ENCODE peak calls at places on chromosomes 6 and 20, in six cellular contexts. U is NCI-H2081 treated with DMSO at 0.1 percent for 48 hours, D is islet precursor cell, A is Calu3, S is HFFc6, E is COR-L47. G is an unnamed sample.

GRCh38 chr20:32036252-32036651 is 15.8 kb upstream of the HCK start:
- DNase-seq in U (no peak), D (no peak), A (no peak), S (no peak), E (no peak), G (no peak)

GRCh38 chr6:25223421-25224052 is 55.6 kb upstream of the CARMIL1 start:
- DNase-seq in U (no peak), D (peak), A (peak), S (peak), E (peak), G (no peak)

GRCh38 chr6:142854589-142855488 is 90.1 kb downstream of the HIVEP2 start:
- DNase-seq in U (no peak), D (no peak), A (no peak), S (no peak), E (no peak), G (no peak)

GRCh38 chr20:64053841-64054661 is 4.6 kb upstream of the SOX18 start:
- DNase-seq in U (no peak), D (peak), A (peak), S (no peak), E (no peak), G (no peak)

GRCh38 chr20:62712606-62713005 is 4.0 kb downstream of the NTSR1 start:
- DNase-seq in U (no peak), D (no peak), A (no peak), S (no peak), E (no peak), G (no peak)

GRCh38 chr6:52363222-52363867 is 1.4 kb downstream of the PAQR8 start:
- DNase-seq in U (no peak), D (no peak), A (no peak), S (no peak), E (no peak), G (no peak)

GRCh38 chr20:62219992-62220665 is at the start of gene HRH3:
- DNase-seq in U (no peak), D (peak), A (peak), S (no peak), E (peak), G (no peak)

GRCh38 chr20:44073675-44074071 is 113.3 kb downstream of the JPH2 start:
- DNase-seq in U (no peak), D (no peak), A (no peak), S (no peak), E (no peak), G (no peak)

GRCh38 chr6:117280922-117281321 is 15.6 kb downstream of the VGLL2 start:
- DNase-seq in U (no peak), D (no peak), A (peak), S (no peak), E (no peak), G (no peak)

GRCh38 chr6:14228571-14228970 is 111.0 kb downstream of the CD83 start:
- DNase-seq in U (no peak), D (no peak), A (no peak), S (peak), E (no peak), G (no peak)

GRCh38 chr20:35339007-35339406 is 46.8 kb upstream of the FAM83C start:
- DNase-seq in U (no peak), D (no peak), A (no peak), S (peak), E (no peak), G (no peak)

GRCh38 chr6:12585497-12585958 is 131.0 kb upstream of the PHACTR1 start:
- DNase-seq in U (no peak), D (no peak), A (no peak), S (no peak), E (no peak), G (no peak)

GRCh38 chr6:1326535-1327121 is 14.7 kb downstream of the FOXQ1 start:
- DNase-seq in U (no peak), D (no peak), A (no peak), S (no peak), E (no peak), G (no peak)

GRCh38 chr6:148969679-148970078 is 222.8 kb downstream of the UST start:
- DNase-seq in U (no peak), D (no peak), A (no peak), S (no peak), E (peak), G (no peak)

GRCh38 chr6:105968230-105968954 is 117.7 kb upstream of the PRDM1 start:
- DNase-seq in U (no peak), D (no peak), A (no peak), S (no peak), E (no peak), G (no peak)

GRCh38 chr6:16770701-16771569 is 9.7 kb upstream of the ATXN1 start:
- DNase-seq in U (peak), D (peak), A (peak), S (peak), E (peak), G (no peak)

GRCh38 chr20:35326021-35326731 is 34.0 kb upstream of the FAM83C start:
- DNase-seq in U (no peak), D (no peak), A (no peak), S (no peak), E (no peak), G (no peak)

GRCh38 chr6:3355358-3356055 is 96.8 kb downstream of the PSMG4 start:
- DNase-seq in U (no peak), D (no peak), A (no peak), S (no peak), E (no peak), G (no peak)

GRCh38 chr20:62371588-62372041 is 4.5 kb upstream of the LAMA5 start:
- DNase-seq in U (no peak), D (no peak), A (no peak), S (no peak), E (no peak), G (no peak)

GRCh38 chr20:16296933-16297332 is 276.3 kb downstream of the KIF16B start:
- DNase-seq in U (no peak), D (no peak), A (no peak), S (no peak), E (no peak), G (no peak)

GRCh38 chr6:162856885-162857284 is 129.1 kb downstream of the PACRG start:
- DNase-seq in U (peak), D (peak), A (peak), S (peak), E (peak), G (peak)

GRCh38 chr6:6975395-6976111 is 132.2 kb upstream of the RREB1 start:
- DNase-seq in U (no peak), D (no peak), A (no peak), S (no peak), E (no peak), G (no peak)

GRCh38 chr6:149220882-149221773 is 96.4 kb upstream of the TAB2 start:
- DNase-seq in U (no peak), D (no peak), A (no peak), S (no peak), E (no peak), G (no peak)

GRCh38 chr6:136249336-136249735 is 775 bp downstream of the MTFR2 start:
- DNase-seq in U (no peak), D (no peak), A (no peak), S (peak), E (no peak), G (no peak)

GRCh38 chr6:144007779-144008500 is at the start of gene PLAGL1:
- DNase-seq in U (no peak), D (peak), A (peak), S (peak), E (peak), G (no peak)

GRCh38 chr6:43740961-43741764 is 28.8 kb upstream of the VEGFA start:
- DNase-seq in U (no peak), D (peak), A (no peak), S (no peak), E (no peak), G (no peak)

GRCh38 chr20:43923322-43923721 is 8.7 kb downstream of the TOX2 start:
- DNase-seq in U (no peak), D (no peak), A (no peak), S (no peak), E (no peak), G (no peak)

GRCh38 chr6:87968435-87969278 is 79.0 kb upstream of the SPACA1 start:
- DNase-seq in U (no peak), D (peak), A (peak), S (no peak), E (peak), G (no peak)

GRCh38 chr6:127446356-127446755 is 12.8 kb downstream of the KIAA0408 start:
- DNase-seq in U (no peak), D (no peak), A (no peak), S (peak), E (no peak), G (no peak)

GRCh38 chr6:506508-506907 is 115.0 kb downstream of the IRF4 start:
- DNase-seq in U (no peak), D (no peak), A (no peak), S (no peak), E (no peak), G (no peak)

GRCh38 chr6:115891111-115891669 is 169.5 kb downstream of the FRK start:
- DNase-seq in U (no peak), D (no peak), A (no peak), S (peak), E (no peak), G (no peak)

GRCh38 chr6:3867616-3868502 is 18.7 kb downstream of the FAM50B start:
- DNase-seq in U (no peak), D (peak), A (no peak), S (peak), E (no peak), G (no peak)

GRCh38 chr20:54355631-54356280 is 119.6 kb upstream of the DOK5 start:
- DNase-seq in U (no peak), D (no peak), A (no peak), S (no peak), E (no peak), G (no peak)

GRCh38 chr6:2231438-2231837 is 14.0 kb downstream of the GMDS start:
- DNase-seq in U (no peak), D (no peak), A (no peak), S (no peak), E (no peak), G (no peak)

GRCh38 chr6:117495873-117496272 is 13.4 kb downstream of the DCBLD1 start:
- DNase-seq in U (no peak), D (no peak), A (no peak), S (peak), E (no peak), G (no peak)

GRCh38 chr6:156780117-156780641 is 3.0 kb downstream of the ARID1B start:
- DNase-seq in U (no peak), D (peak), A (peak), S (peak), E (peak), G (no peak)

GRCh38 chr6:141685416-141685815 is 447.3 kb upstream of the GJE1 start:
- DNase-seq in U (no peak), D (no peak), A (no peak), S (no peak), E (no peak), G (no peak)

GRCh38 chr6:109240370-109241084 is 141.7 kb downstream of the CD164 start:
- DNase-seq in U (no peak), D (no peak), A (no peak), S (no peak), E (no peak), G (no peak)

GRCh38 chr6:81515562-81516453 is 236.7 kb downstream of the TENT5A start:
- DNase-seq in U (no peak), D (no peak), A (no peak), S (no peak), E (no peak), G (no peak)

G was measured in amygdala.